ENCODE peak calls at places on chromosomes 7 and 10, in six cellular contexts. F is mammary epithelial cell, K is upper lobe of right lung, U is A549, V is psoas muscle, B is fibroblast of pulmonary artery. E is an unnamed sample.

GRCh38 chr7:44698046-44698580 is 50.5 kb upstream of the ZMIZ2 start:
- DNase-seq in F (no peak), K (no peak), U (no peak), V (no peak), B (no peak), E (no peak)

GRCh38 chr10:22621726-22622125 is 92.7 kb downstream of the PIP4K2A start:
- DNase-seq in F (no peak), K (no peak), U (no peak), V (no peak), B (no peak), E (no peak)

GRCh38 chr10:132419631-132420468 is 22.9 kb downstream of the PWWP2B start:
- DNase-seq in F (no peak), K (no peak), U (no peak), V (no peak), B (no peak), E (no peak)

GRCh38 chr7:73345538-73345937 is 17.6 kb downstream of the FKBP6 start:
- DNase-seq in F (no peak), K (no peak), U (no peak), V (no peak), B (no peak), E (no peak)

GRCh38 chr7:150826061-150826849 is 25.7 kb downstream of the TMEM176A start:
- DNase-seq in F (no peak), K (no peak), U (no peak), V (no peak), B (no peak), E (peak; percentile 6)

GRCh38 chr7:134186801-134187200 is 59.7 kb downstream of the LRGUK start:
- DNase-seq in F (no peak), K (no peak), U (no peak), V (no peak), B (no peak), E (no peak)

GRCh38 chr10:124733566-124734245 is 10.5 kb downstream of the FAM53B start:
- DNase-seq in F (no peak), K (peak; percentile 35), U (no peak), V (no peak), B (no peak), E (no peak)

GRCh38 chr7:101673315-101673714 is 44.2 kb upstream of the MYL10 start:
- DNase-seq in F (no peak), K (no peak), U (no peak), V (no peak), B (no peak), E (no peak)

GRCh38 chr10:123203393-123204126 is 49.4 kb downstream of the BUB3 start:
- DNase-seq in F (no peak), K (no peak), U (peak; percentile 8), V (no peak), B (no peak), E (no peak)

GRCh38 chr10:22002531-22003110 is 909 bp downstream of the DNAJC1 start:
- DNase-seq in F (peak; percentile 63), K (no peak), U (no peak), V (no peak), B (peak; percentile 75), E (peak; percentile 53)

GRCh38 chr7:91827169-91827568 is 53.3 kb downstream of the MTERF1 start:
- DNase-seq in F (no peak), K (no peak), U (no peak), V (no peak), B (no peak), E (no peak)

GRCh38 chr10:72329290-72330058 is 25.2 kb downstream of the DNAJB12 start:
- DNase-seq in F (no peak), K (peak; percentile 80), U (no peak), V (no peak), B (no peak), E (no peak)

GRCh38 chr10:14369881-14370280 is 39.2 kb upstream of the FRMD4A start:
- DNase-seq in F (no peak), K (no peak), U (no peak), V (no peak), B (no peak), E (no peak)

GRCh38 chr7:36153571-36154097 is 580 bp downstream of the EEPD1 start:
- DNase-seq in F (no peak), K (peak; percentile 82), U (peak; percentile 18), V (no peak), B (no peak), E (no peak)

GRCh38 chr10:13102002-13102794 is 2.2 kb downstream of the OPTN start:
- DNase-seq in F (no peak), K (no peak), U (no peak), V (peak; percentile 23), B (peak; percentile 45), E (no peak)

GRCh38 chr10:97067716-97068391 is 117.9 kb downstream of the SLIT1 start:
- DNase-seq in F (no peak), K (peak; percentile 59), U (no peak), V (no peak), B (no peak), E (no peak)
- TF ChIP-seq CTCF in F (no peak), K (no peak), U (no peak), V (no peak), B (no peak), E (no peak)

DNA sequence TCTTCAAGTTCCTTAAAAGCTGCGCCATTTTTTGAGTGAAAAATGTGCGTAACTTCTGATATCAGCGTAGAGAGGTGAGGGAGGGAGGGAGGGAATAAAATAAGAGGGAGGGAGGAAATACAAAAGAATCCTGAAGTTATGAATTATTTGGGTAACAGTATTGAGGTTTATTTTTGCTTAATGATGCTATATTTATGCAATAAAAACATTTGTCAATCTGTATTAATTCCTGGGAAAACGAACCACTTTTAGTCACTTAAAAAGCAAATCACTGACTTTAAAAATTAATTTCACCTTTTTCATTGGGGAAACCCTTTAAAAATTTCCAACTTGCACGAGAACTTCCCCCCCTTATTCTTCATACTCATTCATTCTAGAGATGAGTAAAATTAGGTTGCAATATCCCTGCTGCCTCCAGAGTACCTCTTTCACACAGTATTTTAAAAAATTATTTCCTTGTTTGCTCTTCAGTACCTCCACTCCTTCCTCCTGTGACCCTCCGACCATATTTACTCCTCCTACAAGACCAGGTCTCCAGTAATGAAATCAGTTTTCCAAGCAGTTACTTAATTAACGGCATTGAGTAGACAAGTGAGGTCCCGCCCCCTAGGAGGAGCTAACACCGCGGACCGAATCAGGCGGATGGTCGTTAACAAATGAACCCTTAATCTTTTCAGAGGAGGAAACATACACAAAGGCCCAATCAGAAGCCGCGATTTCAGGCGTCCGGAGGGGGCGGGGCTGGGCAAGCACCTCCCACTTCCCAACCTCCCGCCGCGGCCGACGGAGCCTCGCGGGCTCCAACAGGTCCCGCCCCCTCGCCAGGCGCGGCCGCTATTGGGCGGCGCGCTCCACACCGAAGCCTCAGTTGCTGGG is 521 bp upstream of the TRIM24 start:
- DNase-seq in F (peak; percentile 97), K (peak; percentile 98), U (peak; percentile 97), V (no peak), B (peak; percentile 98), E (peak; percentile 99)
- H3K4me3 ChIP-seq in F (peak overlapping the region; percentile 50), K (peak overlapping the region; percentile 88), U (peak overlapping the region; percentile 50), V (peak overlapping the region; percentile 90), B (peak overlapping the region; percentile 54), E (peak overlapping the region; percentile 45)

DNA sequence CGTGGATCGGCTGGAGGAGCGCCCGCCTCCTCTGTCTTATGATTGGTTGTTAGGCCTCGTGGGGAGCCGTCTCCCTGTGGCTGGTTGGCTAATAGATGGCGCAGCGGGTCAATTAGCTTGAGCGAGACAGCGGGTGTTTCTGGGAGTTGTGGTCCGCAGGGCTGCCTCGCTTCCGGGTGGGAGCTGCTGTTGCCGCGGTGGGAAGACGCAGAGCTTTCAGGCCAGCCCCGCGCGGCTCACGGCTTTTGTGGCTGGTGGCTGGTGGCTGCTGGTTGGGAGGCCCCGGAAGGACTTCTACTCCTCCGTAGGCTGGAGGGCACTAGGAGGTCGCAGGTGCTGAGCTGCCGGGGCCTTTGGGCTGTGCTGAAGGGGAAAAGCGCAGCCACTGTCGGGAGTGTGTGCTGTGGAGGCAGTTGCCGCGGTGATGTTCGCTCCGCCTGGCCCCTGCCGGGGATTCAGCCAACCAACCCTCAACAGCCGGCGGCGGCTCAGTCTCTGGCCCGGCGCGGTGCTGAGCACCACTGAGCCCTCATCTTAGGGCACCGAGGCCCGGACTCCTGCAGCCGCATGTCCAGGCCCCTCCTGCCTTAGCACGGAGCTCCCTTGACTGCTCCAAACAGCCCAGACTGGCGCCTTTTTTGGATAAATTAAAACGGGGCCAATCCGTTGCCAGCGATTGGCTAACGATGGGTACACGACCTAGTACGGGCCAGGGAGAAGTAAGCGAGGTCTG is 651 bp upstream of the C10orf143 start:
- DNase-seq in F (peak; percentile 96), K (peak; percentile 97), U (peak; percentile 97), V (peak; percentile 96), B (peak; percentile 98), E (peak; percentile 99)
- TF ChIP-seq CTCF in F (no peak), K (no peak), U (no peak), V (no peak), B (no peak), E (no peak)

DNA sequence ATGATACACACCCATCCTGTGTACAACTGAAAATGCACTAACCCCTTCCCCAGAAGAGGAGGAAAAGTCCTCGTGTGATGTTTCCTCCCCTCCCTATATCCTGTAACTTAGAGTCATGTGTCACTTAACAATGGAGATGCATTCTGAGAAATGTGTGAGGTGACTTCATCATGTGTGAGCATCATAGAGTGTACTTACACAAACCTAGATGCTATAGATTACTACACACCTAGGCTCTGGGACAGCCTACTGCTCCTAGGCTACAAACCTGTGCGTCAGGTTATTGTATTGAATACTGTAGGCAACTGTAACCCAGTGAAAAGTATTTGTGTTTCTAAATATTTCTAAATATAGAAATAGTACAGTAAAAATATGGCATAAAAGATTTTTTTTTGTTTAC is 98.6 kb upstream of the FAM180A start:
- DNase-seq in F (no peak), K (no peak), U (no peak), V (no peak), B (no peak), E (peak; percentile 32)
- H3K4me3 ChIP-seq in F (no peak overlapping the region), K (no peak overlapping the region), U (no peak overlapping the region), V (no peak overlapping the region), B (no peak overlapping the region), E (no peak overlapping the region)

DNA sequence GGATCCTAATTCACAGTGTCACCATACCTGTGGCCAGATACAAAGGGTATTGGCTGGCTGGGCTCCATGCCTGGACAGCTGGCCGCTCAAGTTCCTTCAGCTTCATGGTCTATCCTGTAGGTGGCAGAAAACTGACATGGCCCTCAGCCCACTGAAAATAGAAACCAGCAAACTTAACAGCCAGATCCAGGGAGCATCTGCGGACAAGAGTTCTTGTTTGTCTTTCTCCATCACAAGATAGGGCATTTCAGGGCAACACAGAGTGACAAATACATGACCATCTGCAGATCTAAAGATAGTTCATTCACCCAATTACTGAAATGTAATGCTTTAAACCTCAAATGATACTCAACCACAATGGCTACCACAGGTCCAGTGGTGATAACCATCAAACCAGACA is 2.8 kb downstream of the SEC31B start:
- DNase-seq in F (no peak), K (no peak), U (peak; percentile 21), V (peak; percentile 52), B (no peak), E (no peak)
- TF ChIP-seq CTCF in F (peak; percentile 3), K (no peak), U (no peak), V (peak; percentile 50), B (peak; percentile 25), E (no peak)

GRCh38 chr10:91799580-91799975 is 1.4 kb downstream of the TNKS2 start:
- DNase-seq in F (peak; percentile 66), K (no peak), U (peak; percentile 21), V (no peak), B (no peak), E (peak; percentile 77)
- H3K4me3 ChIP-seq in F (peak overlapping the region; percentile 74), K (peak overlapping the region; percentile 96), U (peak overlapping the region; percentile 73), V (peak overlapping the region; percentile 93), B (peak overlapping the region; percentile 93), E (peak overlapping the region; percentile 90)

GRCh38 chr7:123580406-123581161 is 21.0 kb upstream of the ASB15 start:
- DNase-seq in F (peak; percentile 41), K (no peak), U (no peak), V (no peak), B (peak; percentile 77), E (peak; percentile 58)
- TF ChIP-seq CTCF in F (peak; percentile 87), K (peak; percentile 58), U (peak; percentile 68), V (peak; percentile 77), B (peak; percentile 99), E (peak; percentile 91)

E was measured in epithelial cell of esophagus.